ENCODE peak calls at places on chromosomes 3 and 15, in eight cellular contexts. R is right lobe of liver, I is heart right ventricle, A is adrenal gland, D is cardiac muscle cell, W is breast epithelium, Q is uterus, Z is A549. G is an unnamed sample.

GRCh38 chr15:29242466-29243242 is 27.0 kb downstream of the NSMCE3 start:
- DNase-seq in R (no peak), I (no peak), A (no peak), D (peak; percentile 44), W (no peak), Q (no peak), Z (no peak), G (no peak)

GRCh38 chr3:72912532-72912931 is 24.7 kb downstream of the GXYLT2 start:
- DNase-seq in R (no peak), I (no peak), A (no peak), D (no peak), W (no peak), Q (no peak), Z (no peak), G (no peak)

GRCh38 chr15:78098131-78098755 is 5.9 kb downstream of the SH2D7 start:
- DNase-seq in R (peak; percentile 8), I (no peak), A (peak; percentile 5), D (no peak), W (no peak), Q (no peak), Z (no peak), G (no peak)

GRCh38 chr15:92781925-92782453 is 118.1 kb upstream of the CHD2 start:
- DNase-seq in R (no peak), I (no peak), A (no peak), D (peak; percentile 75), W (no peak), Q (no peak), Z (no peak), G (no peak)

GRCh38 chr3:107325446-107325845 is 51.8 kb upstream of the CCDC54 start:
- DNase-seq in R (no peak), I (no peak), A (no peak), D (no peak), W (no peak), Q (no peak), Z (no peak), G (no peak)

GRCh38 chr3:194497799-194498575 is 11.2 kb upstream of the ATP13A3 start:
- DNase-seq in R (peak; percentile 35), I (no peak), A (peak; percentile 81), D (no peak), W (no peak), Q (no peak), Z (no peak), G (no peak)

GRCh38 chr3:36461588-36461987 is 81.3 kb downstream of the STAC start:
- DNase-seq in R (no peak), I (no peak), A (no peak), D (no peak), W (no peak), Q (no peak), Z (no peak), G (no peak)

GRCh38 chr3:113151475-113152031 is 59.8 kb upstream of the BOC start:
- DNase-seq in R (no peak), I (peak; percentile 11), A (peak; percentile 53), D (peak; percentile 58), W (peak; percentile 27), Q (peak; percentile 77), Z (no peak), G (no peak)

GRCh38 chr15:69857686-69858391 is 239.9 kb downstream of the TLE3 start:
- DNase-seq in R (no peak), I (no peak), A (no peak), D (no peak), W (no peak), Q (no peak), Z (no peak), G (no peak)

GRCh38 chr3:73603771-73604171 is 21.0 kb downstream of the PDZRN3 start:
- DNase-seq in R (no peak), I (no peak), A (no peak), D (no peak), W (no peak), Q (no peak), Z (no peak), G (no peak)

GRCh38 chr15:51576911-51577500 is 45.6 kb downstream of the DMXL2 start:
- DNase-seq in R (no peak), I (no peak), A (no peak), D (no peak), W (no peak), Q (no peak), Z (no peak), G (no peak)

GRCh38 chr3:69934398-69934797 is 65.1 kb upstream of the SAMMSON start:
- DNase-seq in R (no peak), I (no peak), A (no peak), D (no peak), W (no peak), Q (no peak), Z (no peak), G (no peak)

GRCh38 chr15:60619131-60619530 is 140.2 kb upstream of the ICE2 start:
- DNase-seq in R (no peak), I (no peak), A (no peak), D (no peak), W (no peak), Q (no peak), Z (no peak), G (no peak)

GRCh38 chr15:34696506-34696905 is 58.3 kb downstream of the GJD2 start:
- DNase-seq in R (no peak), I (no peak), A (no peak), D (no peak), W (no peak), Q (no peak), Z (no peak), G (no peak)

GRCh38 chr3:62727576-62727975 is 147.6 kb downstream of the CADPS start:
- DNase-seq in R (no peak), I (no peak), A (no peak), D (no peak), W (no peak), Q (no peak), Z (no peak), G (no peak)

GRCh38 chr3:127714866-127715265 is 42.1 kb downstream of the ABTB1 start:
- DNase-seq in R (no peak), I (no peak), A (peak; percentile 6), D (no peak), W (no peak), Q (no peak), Z (no peak), G (no peak)

GRCh38 chr3:19937459-19938362 is 3.7 kb upstream of the EFHB start:
- DNase-seq in R (no peak), I (no peak), A (no peak), D (no peak), W (no peak), Q (no peak), Z (no peak), G (no peak)

GRCh38 chr3:9747267-9747666 is 2.5 kb upstream of the OGG1 start:
- DNase-seq in R (no peak), I (no peak), A (peak; percentile 62), D (no peak), W (no peak), Q (no peak), Z (no peak), G (no peak)

GRCh38 chr3:9744162-9744561 is 5.6 kb upstream of the OGG1 start:
- DNase-seq in R (no peak), I (no peak), A (no peak), D (no peak), W (no peak), Q (no peak), Z (no peak), G (no peak)

GRCh38 chr3:9745521-9745920 is 4.2 kb upstream of the OGG1 start:
- DNase-seq in R (no peak), I (no peak), A (no peak), D (no peak), W (no peak), Q (no peak), Z (no peak), G (no peak)

GRCh38 chr3:9743548-9743947 is 6.2 kb upstream of the OGG1 start:
- DNase-seq in R (no peak), I (no peak), A (no peak), D (no peak), W (no peak), Q (no peak), Z (no peak), G (no peak)

GRCh38 chr3:9746330-9746729 is 3.4 kb upstream of the OGG1 start:
- DNase-seq in R (no peak), I (no peak), A (no peak), D (no peak), W (no peak), Q (no peak), Z (no peak), G (no peak)
- H3K27ac ChIP-seq in R (no peak overlapping the region), I (no peak overlapping the region), A (no peak overlapping the region), D (no peak overlapping the region), W (no peak overlapping the region), Q (no peak overlapping the region), Z (no peak overlapping the region), G (no peak overlapping the region)

DNA sequence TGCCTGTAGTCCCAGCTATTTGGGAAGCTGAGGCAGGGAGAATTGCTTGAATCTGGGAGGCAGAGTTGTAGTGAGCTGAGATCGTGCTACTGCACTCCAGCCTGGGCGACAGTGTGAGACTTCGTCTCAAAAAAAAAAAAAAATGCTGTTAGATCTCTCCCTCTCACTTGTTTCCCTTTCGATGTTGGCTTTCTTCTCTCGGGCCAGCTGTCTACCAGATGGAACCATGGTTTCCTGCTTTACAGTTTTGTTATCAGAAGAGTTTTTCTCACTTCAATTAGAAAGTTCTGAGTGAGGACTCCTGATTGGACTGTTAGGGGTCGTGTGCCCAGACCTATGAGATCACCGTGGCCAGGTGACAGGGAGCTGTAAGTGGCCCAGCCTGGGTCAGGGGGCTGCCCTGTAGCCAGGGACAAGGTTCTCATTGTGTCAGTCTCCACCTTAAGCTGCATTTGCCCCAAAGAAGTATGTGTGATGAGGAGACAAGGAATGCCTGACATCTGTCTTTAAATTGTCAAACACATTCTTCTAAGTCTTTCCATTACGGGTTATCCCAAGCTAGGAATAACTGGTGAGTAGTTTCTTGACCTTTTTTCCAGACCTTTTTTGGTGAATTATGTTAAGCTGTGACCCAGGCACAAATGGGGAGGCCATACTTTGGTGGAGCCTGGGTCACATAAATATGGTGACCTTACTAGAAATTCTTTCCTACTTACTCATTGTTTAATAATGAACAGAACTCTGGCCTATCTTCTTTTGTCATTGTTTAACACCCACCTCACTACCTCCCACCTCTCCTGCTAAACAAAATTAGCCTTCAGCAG is 25.2 kb downstream of the SNAPC5 start:
- DNase-seq in R (no peak), I (no peak), A (no peak), D (peak; percentile 43), W (no peak), Q (no peak), Z (no peak), G (peak; percentile 64)
- H3K4me1 ChIP-seq in R (peaks cover 5% of the 10 kb centered on the region), I (peaks cover 15% of the 10 kb centered on the region), A (peaks cover 13% of the 10 kb centered on the region), D (peaks cover 32% of the 10 kb centered on the region), W (no peaks in the 10 kb centered on the region), Q (no peaks in the 10 kb centered on the region), Z (peaks cover 14% of the 10 kb centered on the region), G (peaks cover 32% of the 10 kb centered on the region)

DNA sequence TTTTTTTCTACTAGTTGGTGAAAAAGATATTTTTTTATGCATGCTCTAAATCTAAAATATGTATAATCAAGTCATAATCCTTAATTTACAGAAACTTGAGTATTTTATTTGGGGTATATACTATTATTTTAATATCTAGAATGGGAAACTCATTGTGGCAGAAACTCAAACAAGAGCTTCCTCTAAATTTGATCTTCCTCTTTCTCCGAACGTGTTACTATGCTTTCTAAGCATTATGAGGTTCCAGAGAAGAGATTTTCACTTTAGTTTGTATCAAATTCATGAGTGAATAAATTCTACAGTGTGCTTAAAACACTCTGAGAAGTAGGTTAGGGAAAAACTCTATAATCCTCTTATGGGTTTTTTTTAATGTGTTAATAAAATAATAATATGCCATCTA is 173.1 kb downstream of the POTEB3 start:
- DNase-seq in R (no peak), I (no peak), A (no peak), D (no peak), W (no peak), Q (no peak), Z (no peak), G (no peak)
- H3K9me3 ChIP-seq in R (no peaks in the 10 kb centered on the region), I (no peaks in the 10 kb centered on the region), A (no peaks in the 10 kb centered on the region), D (peaks cover 18% of the 10 kb centered on the region), W (peaks cover 5% of the 10 kb centered on the region), Q (no peaks in the 10 kb centered on the region), Z (peaks cover 13% of the 10 kb centered on the region), G (no peaks in the 10 kb centered on the region)

GRCh38 chr15:63999177-63999576 is 47.1 kb downstream of the DAPK2 start:
- DNase-seq in R (no peak), I (no peak), A (peak; percentile 61), D (no peak), W (no peak), Q (no peak), Z (no peak), G (no peak)
- H3K27ac ChIP-seq in R (no peak overlapping the region), I (peak overlapping the region; percentile 3), A (no peak overlapping the region), D (no peak overlapping the region), W (no peak overlapping the region), Q (no peak overlapping the region), Z (no peak overlapping the region), G (no peak overlapping the region)

G was measured in CD4-positive, alpha-beta memory T cell.